ENCODE peak calls at places on chromosomes 16 and 17, in five cellular contexts. G is body of pancreas, R is left lung, Z is endodermal cell, A is breast epithelium. T is an unnamed sample.

GRCh38 chr16:70685061-70685937 is 554 bp downstream of the MTSS2 start:
- DNase-seq in Z (peak), A (no peak), R (peak), G (no peak), T (no peak)

GRCh38 chr17:81477173-81477572 is 35.4 kb downstream of the ACTG1 start:
- DNase-seq in G (no peak), Z (no peak), R (no peak), A (no peak), T (no peak)

GRCh38 chr17:74123350-74123749 is 80.1 kb upstream of the RPL38 start:
- DNase-seq in Z (peak), A (no peak), G (no peak), R (no peak), T (no peak)

GRCh38 chr16:11391576-11391975 is 46.3 kb downstream of the RMI2 start:
- DNase-seq in G (peak), A (no peak), R (peak), Z (peak), T (no peak)

GRCh38 chr17:48095611-48096010 is 5.7 kb downstream of the CBX1 start:
- DNase-seq in R (no peak), A (no peak), Z (no peak), G (no peak), T (no peak)

GRCh38 chr16:52191533-52192134 is 355.3 kb downstream of the TOX3 start:
- DNase-seq in R (no peak), G (peak), Z (peak), A (peak), T (no peak)

GRCh38 chr16:53773150-53773846 is 69.3 kb downstream of the FTO start:
- DNase-seq in R (no peak), G (peak), Z (peak), A (no peak), T (no peak)

GRCh38 chr16:87721622-87722565 is 43.9 kb downstream of the KLHDC4 start:
- DNase-seq in R (no peak), Z (no peak), G (no peak), A (no peak), T (no peak)

GRCh38 chr16:81314603-81315270 is at the start of gene GAN:
- DNase-seq in A (peak), R (peak), G (peak), Z (peak), T (peak)

GRCh38 chr16:50692999-50693781 is at the start of gene NOD2:
- DNase-seq in R (peak), A (no peak), G (peak), Z (peak), T (no peak)

GRCh38 chr17:27554152-27554551 is 76.8 kb upstream of the LGALS9 start:
- DNase-seq in R (no peak), A (no peak), Z (no peak), G (peak), T (no peak)

GRCh38 chr17:19308398-19308797 is 54.1 kb downstream of the B9D1 start:
- DNase-seq in G (no peak), R (no peak), Z (no peak), A (no peak), T (no peak)

GRCh38 chr16:47392114-47392513 is 68.7 kb downstream of the ITFG1 start:
- DNase-seq in G (no peak), Z (no peak), R (no peak), A (no peak), T (no peak)

GRCh38 chr17:58989629-58990028 is 117.1 kb downstream of the TRIM37 start:
- DNase-seq in Z (no peak), A (no peak), G (no peak), R (no peak), T (no peak)

GRCh38 chr16:57938936-57939871 is 31.7 kb downstream of the CNGB1 start:
- DNase-seq in R (no peak), A (peak), G (peak), Z (peak), T (no peak)

GRCh38 chr17:56725144-56725543 is 108.6 kb downstream of the C17orf67 start:
- DNase-seq in A (no peak), R (no peak), G (no peak), Z (no peak), T (no peak)

GRCh38 chr17:50863221-50863843 is 2.8 kb downstream of the TOB1 start:
- DNase-seq in G (peak), Z (peak), A (no peak), R (no peak), T (no peak)

GRCh38 chr16:30145692-30146091 is 22.7 kb upstream of the MAPK3 start:
- DNase-seq in R (no peak), Z (no peak), A (no peak), G (no peak), T (no peak)

GRCh38 chr17:44108440-44109311 is 14.8 kb downstream of the HDAC5 start:
- DNase-seq in A (peak), R (no peak), Z (peak), G (peak), T (peak)

GRCh38 chr17:78300962-78301820 is 58.7 kb downstream of the SOCS3 start:
- DNase-seq in G (no peak), Z (no peak), A (no peak), R (no peak), T (no peak)

GRCh38 chr16:73298562-73298961 is 250.6 kb upstream of the ZFHX3 start:
- DNase-seq in Z (peak), A (no peak), G (no peak), R (no peak), T (no peak)

GRCh38 chr17:41575336-41575735 is 3.5 kb upstream of the KRT9 start:
- DNase-seq in G (no peak), A (no peak), R (no peak), Z (no peak), T (no peak)

GRCh38 chr17:16215002-16215272 is 397 bp downstream of the NCOR1 start:
- DNase-seq in G (peak), Z (peak), A (no peak), R (peak), T (peak)

GRCh38 chr17:72422505-72423285 is 301.9 kb downstream of the SOX9 start:
- DNase-seq in Z (peak), A (peak), R (no peak), G (peak), T (peak)

GRCh38 chr16:67150058-67150832 is 553 bp downstream of the B3GNT9 start:
- DNase-seq in Z (peak), R (no peak), G (peak), A (no peak), T (peak)

GRCh38 chr16:84356591-84357116 is 11.7 kb upstream of the ATP2C2 start:
- DNase-seq in G (no peak), A (peak), Z (no peak), R (no peak), T (no peak)

GRCh38 chr17:82647593-82648164 is 565 bp downstream of the WDR45B start:
- DNase-seq in Z (peak), R (peak), A (no peak), G (peak), T (no peak)

GRCh38 chr17:82327289-82327688 is 6.3 kb downstream of the SECTM1 start:
- DNase-seq in R (no peak), Z (no peak), A (no peak), G (no peak), T (no peak)

GRCh38 chr17:10815318-10815717 is 11.4 kb upstream of the TMEM238L start:
- DNase-seq in Z (no peak), R (no peak), G (no peak), A (peak), T (no peak)

GRCh38 chr17:67385122-67385988 is 8.3 kb downstream of the PITPNC1 start:
- DNase-seq in Z (peak), G (no peak), A (no peak), R (no peak), T (no peak)
- H3K27ac ChIP-seq in Z (no peak), G (no peak), A (no peak), R (no peak), T (no peak)

GRCh38 chr16:27232061-27232841 is 28.9 kb downstream of the KDM8 start:
- DNase-seq in A (no peak), Z (no peak), R (no peak), G (no peak), T (no peak)

GRCh38 chr16:27231692-27232060 is 28.4 kb downstream of the KDM8 start:
- DNase-seq in R (peak), A (no peak), G (no peak), Z (no peak), T (no peak)

GRCh38 chr16:27228621-27229501 is 25.5 kb downstream of the KDM8 start:
- DNase-seq in Z (no peak), R (peak), G (peak), A (no peak), T (no peak)

GRCh38 chr16:27229891-27230470 is 26.7 kb downstream of the KDM8 start:
- DNase-seq in G (no peak), Z (no peak), R (peak), A (no peak), T (no peak)

GRCh38 chr16:27230562-27230991 is 27.3 kb downstream of the KDM8 start:
- DNase-seq in Z (no peak), G (no peak), R (peak), A (no peak), T (no peak)
- TF ChIP-seq CTCF in Z (peak), G (no peak), R (no peak), A (no peak), T (no peak)

GRCh38 chr17:3688852-3689261 is 7.1 kb downstream of the P2RX5 start:
- DNase-seq in Z (peak), A (no peak), G (no peak), R (no peak), T (no peak)
- H3K27ac ChIP-seq in Z (no peak), A (no peak), G (no peak), R (no peak), T (no peak)

GRCh38 chr16:56789360-56789759 is 59.4 kb downstream of the NUP93 start:
- DNase-seq in Z (no peak), R (no peak), G (peak), A (no peak), T (no peak)
- TF ChIP-seq CTCF in Z (peak), R (peak), G (peak), A (peak), T (peak)

DNA sequence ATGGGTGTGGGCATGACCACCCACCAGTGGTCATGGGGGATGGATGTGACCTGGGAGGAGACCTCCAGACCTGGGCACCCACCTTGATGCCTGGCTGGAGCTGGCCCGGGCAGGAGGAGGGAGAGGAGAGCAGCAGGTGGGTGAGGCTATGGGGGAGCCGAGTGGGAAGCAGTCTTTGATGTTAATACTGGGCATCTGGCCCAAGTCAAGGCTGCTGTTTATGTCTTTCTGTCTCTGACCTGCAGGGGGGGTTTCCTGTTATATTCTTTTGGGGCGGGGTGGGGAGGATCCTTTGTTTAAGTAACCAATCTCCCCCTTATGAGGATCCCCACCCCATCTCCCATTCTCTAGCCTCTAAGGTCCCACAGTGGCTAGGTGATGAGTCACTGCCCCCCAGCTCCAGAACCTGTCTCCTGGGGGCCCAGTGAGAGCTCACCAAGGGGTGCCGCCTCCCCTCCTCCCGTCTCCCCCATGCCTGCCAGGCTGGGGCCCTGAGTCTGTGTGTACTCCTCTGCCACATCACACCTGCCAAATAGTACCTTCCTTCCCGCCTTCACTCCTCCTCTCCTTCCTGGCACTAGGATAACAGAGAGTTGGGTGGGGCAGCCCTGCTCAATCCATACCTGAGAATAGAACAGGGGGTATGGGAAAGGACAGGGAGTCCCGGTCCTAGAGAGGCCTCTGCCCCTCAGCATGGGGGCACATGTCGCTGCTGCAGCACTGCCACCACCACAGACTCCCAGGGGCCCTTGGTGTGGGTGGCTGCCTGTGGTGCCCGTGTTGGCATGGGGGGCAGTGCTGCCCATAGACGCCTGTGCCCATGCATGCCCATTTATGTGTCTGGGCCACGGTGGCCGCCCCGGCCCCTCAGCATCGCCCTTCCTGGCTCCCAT is 7.2 kb downstream of the THRA start:
- DNase-seq in Z (peak), G (peak), R (no peak), A (no peak), T (peak)
- H3K27ac ChIP-seq in Z (peak), G (peak), R (peak), A (peak), T (peak)

T was measured in coronary artery.